ENCODE peak calls at places on chromosomes 5 and 9, in seven cellular contexts. One of them, this sample, is unnamed.

GRCh38 chr9:120348951-120349429 is 231.0 kb downstream of the CDK5RAP2 start:
- DNase-seq in mesenchymal stem cell: peak; percentile 49
- DNase-seq in GM23248: peak; percentile 69
- DNase-seq in PC-3: peak; percentile 54
- DNase-seq in GM23338: peak; percentile 88
- DNase-seq in H9: peak; percentile 83
- DNase-seq in osteoblast: peak; percentile 94
- DNase-seq in this sample: peak; percentile 49

GRCh38 chr9:97979778-97980478 is 3.2 kb upstream of the ANP32B start:
- DNase-seq in mesenchymal stem cell: no peak
- DNase-seq in GM23248: peak; percentile 7
- DNase-seq in PC-3: no peak
- DNase-seq in GM23338: no peak
- DNase-seq in H9: no peak
- DNase-seq in osteoblast: no peak
- DNase-seq in this sample: no peak

GRCh38 chr9:4371108-4371507 is 71.2 kb upstream of the GLIS3 start:
- DNase-seq in mesenchymal stem cell: peak; percentile 91
- DNase-seq in GM23248: peak; percentile 99
- DNase-seq in PC-3: peak; percentile 87
- DNase-seq in GM23338: no peak
- DNase-seq in H9: no peak
- DNase-seq in osteoblast: peak; percentile 91
- DNase-seq in this sample: peak; percentile 92

GRCh38 chr5:96680759-96681158 is 18.6 kb downstream of the CAST start:
- DNase-seq in mesenchymal stem cell: no peak
- DNase-seq in GM23248: no peak
- DNase-seq in PC-3: no peak
- DNase-seq in GM23338: no peak
- DNase-seq in H9: no peak
- DNase-seq in osteoblast: peak; percentile 76
- DNase-seq in this sample: no peak

GRCh38 chr5:33936381-33937016 is at the start of gene RXFP3:
- DNase-seq in mesenchymal stem cell: no peak
- DNase-seq in GM23248: peak; percentile 49
- DNase-seq in PC-3: no peak
- DNase-seq in GM23338: peak; percentile 59
- DNase-seq in H9: no peak
- DNase-seq in osteoblast: peak; percentile 86
- DNase-seq in this sample: peak; percentile 23

GRCh38 chr9:77000330-77000729 is 19.1 kb upstream of the FOXB2 start:
- DNase-seq in mesenchymal stem cell: no peak
- DNase-seq in GM23248: no peak
- DNase-seq in PC-3: no peak
- DNase-seq in GM23338: peak; percentile 55
- DNase-seq in H9: no peak
- DNase-seq in osteoblast: peak; percentile 15
- DNase-seq in this sample: no peak

GRCh38 chr9:86675805-86676204 is 271.5 kb downstream of the GAS1 start:
- DNase-seq in mesenchymal stem cell: no peak
- DNase-seq in GM23248: no peak
- DNase-seq in PC-3: no peak
- DNase-seq in GM23338: no peak
- DNase-seq in H9: no peak
- DNase-seq in osteoblast: no peak
- DNase-seq in this sample: no peak

GRCh38 chr5:34930527-34930844 is 1.1 kb downstream of the DNAJC21 start:
- DNase-seq in mesenchymal stem cell: no peak
- DNase-seq in GM23248: peak; percentile 61
- DNase-seq in PC-3: peak; percentile 74
- DNase-seq in GM23338: no peak
- DNase-seq in H9: no peak
- DNase-seq in osteoblast: peak; percentile 84
- DNase-seq in this sample: peak; percentile 73

GRCh38 chr5:170434953-170435605 is 45.9 kb upstream of the KCNMB1 start:
- DNase-seq in mesenchymal stem cell: peak; percentile 49
- DNase-seq in GM23248: peak; percentile 69
- DNase-seq in PC-3: peak; percentile 55
- DNase-seq in GM23338: peak; percentile 78
- DNase-seq in H9: peak; percentile 82
- DNase-seq in osteoblast: peak; percentile 83
- DNase-seq in this sample: peak; percentile 37

GRCh38 chr5:999724-1000123 is 8.9 kb upstream of the NKD2 start:
- DNase-seq in mesenchymal stem cell: no peak
- DNase-seq in GM23248: no peak
- DNase-seq in PC-3: no peak
- DNase-seq in GM23338: no peak
- DNase-seq in H9: no peak
- DNase-seq in osteoblast: peak; percentile 36
- DNase-seq in this sample: no peak

GRCh38 chr5:73378070-73378469 is 70.5 kb downstream of the FOXD1 start:
- DNase-seq in mesenchymal stem cell: peak; percentile 83
- DNase-seq in GM23248: no peak
- DNase-seq in PC-3: no peak
- DNase-seq in GM23338: peak; percentile 50
- DNase-seq in H9: no peak
- DNase-seq in osteoblast: no peak
- DNase-seq in this sample: peak; percentile 83

GRCh38 chr9:124697326-124698200 is 73.5 kb downstream of the NR6A1 start:
- DNase-seq in mesenchymal stem cell: peak; percentile 74
- DNase-seq in GM23248: peak; percentile 65
- DNase-seq in PC-3: no peak
- DNase-seq in GM23338: no peak
- DNase-seq in H9: no peak
- DNase-seq in osteoblast: no peak
- DNase-seq in this sample: peak; percentile 61

GRCh38 chr5:33330416-33330815 is 110.3 kb upstream of the TARS1 start:
- DNase-seq in mesenchymal stem cell: no peak
- DNase-seq in GM23248: no peak
- DNase-seq in PC-3: no peak
- DNase-seq in GM23338: no peak
- DNase-seq in H9: no peak
- DNase-seq in osteoblast: no peak
- DNase-seq in this sample: no peak

GRCh38 chr9:74824654-74825053 is 63.1 kb downstream of the TRPM6 start:
- DNase-seq in mesenchymal stem cell: peak; percentile 43
- DNase-seq in GM23248: peak; percentile 11
- DNase-seq in PC-3: peak; percentile 29
- DNase-seq in GM23338: no peak
- DNase-seq in H9: no peak
- DNase-seq in osteoblast: no peak
- DNase-seq in this sample: no peak

GRCh38 chr5:109125755-109126429 is 283.9 kb downstream of the PJA2 start:
- DNase-seq in mesenchymal stem cell: no peak
- DNase-seq in GM23248: no peak
- DNase-seq in PC-3: no peak
- DNase-seq in GM23338: peak; percentile 14
- DNase-seq in H9: no peak
- DNase-seq in osteoblast: no peak
- DNase-seq in this sample: no peak

GRCh38 chr5:96537386-96537785 is 104.3 kb upstream of the PCSK1 start:
- DNase-seq in mesenchymal stem cell: peak; percentile 89
- DNase-seq in GM23248: peak; percentile 88
- DNase-seq in PC-3: peak; percentile 47
- DNase-seq in GM23338: no peak
- DNase-seq in H9: no peak
- DNase-seq in osteoblast: peak; percentile 61
- DNase-seq in this sample: peak; percentile 89

GRCh38 chr5:180399931-180400330 is 46.8 kb upstream of the GFPT2 start:
- DNase-seq in mesenchymal stem cell: no peak
- DNase-seq in GM23248: no peak
- DNase-seq in PC-3: no peak
- DNase-seq in GM23338: no peak
- DNase-seq in H9: no peak
- DNase-seq in osteoblast: no peak
- DNase-seq in this sample: no peak

GRCh38 chr5:68171101-68171558 is 44.4 kb upstream of the PIK3R1 start:
- DNase-seq in mesenchymal stem cell: peak; percentile 20
- DNase-seq in GM23248: peak; percentile 54
- DNase-seq in PC-3: no peak
- DNase-seq in GM23338: no peak
- DNase-seq in H9: no peak
- DNase-seq in osteoblast: no peak
- DNase-seq in this sample: peak; percentile 11

GRCh38 chr5:121121786-121122185 is 657.7 kb downstream of the PRR16 start:
- DNase-seq in mesenchymal stem cell: no peak
- DNase-seq in GM23248: no peak
- DNase-seq in PC-3: no peak
- DNase-seq in GM23338: no peak
- DNase-seq in H9: no peak
- DNase-seq in osteoblast: no peak
- DNase-seq in this sample: no peak

DNA sequence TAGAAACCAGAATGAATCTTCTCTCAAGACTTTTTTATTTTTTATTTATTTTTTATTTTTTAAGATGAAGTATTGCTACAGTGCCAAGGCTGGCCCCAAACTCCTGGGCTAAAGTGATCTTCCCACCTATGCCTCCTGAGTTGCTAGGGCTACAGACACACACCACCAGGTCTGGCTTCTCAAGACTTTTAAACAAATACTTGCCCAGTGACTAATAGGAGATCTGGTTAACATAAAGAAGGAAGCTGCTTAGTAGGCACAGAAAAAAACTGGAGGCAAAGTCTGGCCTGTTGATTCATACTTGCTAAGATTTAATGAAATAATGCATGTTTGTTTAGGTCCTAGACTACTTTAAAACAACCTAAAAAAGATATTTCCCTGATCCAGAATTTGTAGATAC is 43.8 kb downstream of the SLC38A9 start:
- DNase-seq in mesenchymal stem cell: peak; percentile 92
- DNase-seq in GM23248: peak; percentile 92
- DNase-seq in PC-3: peak; percentile 79
- DNase-seq in GM23338: no peak
- DNase-seq in H9: no peak
- DNase-seq in osteoblast: peak; percentile 85
- DNase-seq in this sample: peak; percentile 91
- H3K4me2 ChIP-seq in mesenchymal stem cell: no peak overlapping the region
- H3K4me2 ChIP-seq in GM23248: peak overlapping the region; percentile 51
- H3K4me2 ChIP-seq in PC-3: no peak overlapping the region
- H3K4me2 ChIP-seq in GM23338: no peak overlapping the region
- H3K4me2 ChIP-seq in H9: no peak overlapping the region
- H3K4me2 ChIP-seq in osteoblast: no peak overlapping the region
- H3K4me2 ChIP-seq in this sample: no peak overlapping the region

DNA sequence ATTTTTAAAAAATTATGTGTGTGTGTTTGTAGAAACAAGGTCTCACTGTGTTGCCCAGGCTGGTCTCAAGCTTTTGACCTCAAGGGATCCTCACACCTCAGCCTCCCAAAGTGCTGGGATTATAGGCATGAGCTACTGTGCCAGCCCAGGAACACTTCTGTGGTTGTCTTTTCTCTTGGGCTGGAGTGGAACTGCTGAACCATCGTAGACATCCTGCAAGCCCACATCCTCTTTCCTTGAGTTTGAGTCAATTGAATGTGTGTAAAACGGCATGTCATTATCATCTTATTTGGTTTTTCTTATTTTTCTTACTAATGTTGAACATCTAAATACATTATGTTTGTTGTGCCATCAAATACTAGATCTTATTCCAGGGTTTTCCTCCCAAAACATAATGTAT is 40.0 kb downstream of the EHMT1 start:
- DNase-seq in mesenchymal stem cell: no peak
- DNase-seq in GM23248: no peak
- DNase-seq in PC-3: no peak
- DNase-seq in GM23338: no peak
- DNase-seq in H9: no peak
- DNase-seq in osteoblast: no peak
- DNase-seq in this sample: no peak
- H3K4me2 ChIP-seq in mesenchymal stem cell: no peak overlapping the region
- H3K4me2 ChIP-seq in GM23248: no peak overlapping the region
- H3K4me2 ChIP-seq in PC-3: no peak overlapping the region
- H3K4me2 ChIP-seq in GM23338: no peak overlapping the region
- H3K4me2 ChIP-seq in H9: no peak overlapping the region
- H3K4me2 ChIP-seq in osteoblast: no peak overlapping the region
- H3K4me2 ChIP-seq in this sample: no peak overlapping the region

DNA sequence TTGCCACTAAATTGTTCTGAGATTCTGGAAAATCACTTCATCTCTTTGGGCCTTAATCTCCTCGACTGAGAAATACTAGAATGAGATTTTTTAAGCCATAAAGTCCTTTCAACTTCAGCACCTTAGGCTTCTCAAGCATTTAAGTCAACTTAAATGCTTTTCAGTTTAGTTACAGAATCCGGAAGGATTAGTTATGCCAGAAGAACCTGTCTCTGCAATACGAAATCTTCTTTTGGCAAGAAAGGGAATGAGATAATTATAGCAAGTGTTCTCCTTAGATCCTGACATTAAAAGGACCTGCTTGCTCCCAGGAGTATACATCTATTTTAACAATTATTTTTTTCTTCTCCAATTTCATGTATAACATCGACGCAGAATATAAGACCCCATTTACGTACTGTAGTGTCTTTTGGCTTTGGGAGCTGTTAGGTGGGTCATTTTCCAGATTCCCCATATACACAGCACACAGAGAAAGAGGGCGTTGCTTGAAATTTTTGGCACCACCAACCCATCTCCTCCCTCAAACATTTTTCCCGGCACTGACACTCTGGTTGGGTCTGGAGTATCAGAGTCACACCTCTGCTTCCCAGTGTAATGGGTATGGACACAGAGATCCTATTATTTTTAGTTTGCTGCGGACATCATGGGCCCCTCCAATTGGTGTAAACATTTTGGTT is 43.6 kb upstream of the CLINT1 start:
- DNase-seq in mesenchymal stem cell: no peak
- DNase-seq in GM23248: no peak
- DNase-seq in PC-3: no peak
- DNase-seq in GM23338: no peak
- DNase-seq in H9: no peak
- DNase-seq in osteoblast: no peak
- DNase-seq in this sample: no peak
- H3K4me2 ChIP-seq in mesenchymal stem cell: no peak overlapping the region
- H3K4me2 ChIP-seq in GM23248: no peak overlapping the region
- H3K4me2 ChIP-seq in PC-3: no peak overlapping the region
- H3K4me2 ChIP-seq in GM23338: no peak overlapping the region
- H3K4me2 ChIP-seq in H9: no peak overlapping the region
- H3K4me2 ChIP-seq in osteoblast: no peak overlapping the region
- H3K4me2 ChIP-seq in this sample: peak overlapping the region; percentile 1

DNA sequence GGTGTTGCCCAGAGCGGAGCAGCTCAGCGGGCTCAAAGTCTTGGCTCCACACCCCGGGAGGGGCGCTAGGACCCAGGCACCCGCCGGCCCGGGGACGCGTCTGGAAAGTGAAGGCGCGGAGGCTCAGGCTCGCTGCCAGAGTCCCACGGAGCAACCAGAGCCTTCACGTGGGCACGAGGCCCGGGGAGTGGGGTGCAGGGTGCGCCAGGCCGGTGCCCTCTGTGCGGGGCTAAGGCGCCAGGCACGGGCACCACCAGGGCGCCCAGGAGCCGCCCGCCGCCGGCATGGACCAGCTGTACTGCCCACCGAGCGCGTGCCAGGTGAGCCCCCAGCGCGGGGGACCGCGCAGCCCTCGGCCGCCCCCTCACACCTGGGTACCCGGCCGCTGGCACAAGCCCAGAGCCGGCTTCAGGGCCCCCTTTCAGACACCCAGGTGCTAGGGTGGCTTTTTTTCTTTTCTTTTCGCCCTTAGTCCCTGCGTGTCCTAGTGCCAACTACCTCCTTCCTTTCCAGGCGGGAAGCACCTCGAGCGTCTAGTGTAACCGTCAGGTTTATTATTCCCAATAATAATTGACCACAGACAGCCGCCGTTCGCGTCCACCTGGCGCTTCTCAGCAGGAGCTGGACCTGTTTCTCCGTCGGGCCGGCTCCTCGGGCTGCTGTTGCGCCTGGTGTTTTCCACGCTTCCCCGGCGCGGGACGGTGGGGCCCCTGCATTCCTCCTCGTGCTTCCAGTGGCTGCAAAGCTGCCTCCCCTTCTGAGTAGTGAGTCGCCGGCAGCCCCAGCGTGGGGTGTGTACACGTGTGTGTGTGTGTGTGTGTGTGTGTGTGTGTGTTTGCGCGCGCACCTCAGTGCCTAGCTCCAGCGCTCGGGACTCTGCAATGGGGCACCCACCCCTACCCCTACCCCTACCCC is 30.1 kb upstream of the PDE8B start:
- DNase-seq in mesenchymal stem cell: peak; percentile 18
- DNase-seq in GM23248: peak; percentile 40
- DNase-seq in PC-3: peak; percentile 27
- DNase-seq in GM23338: peak; percentile 42
- DNase-seq in H9: no peak
- DNase-seq in osteoblast: no peak
- DNase-seq in this sample: no peak
- H3K4me2 ChIP-seq in mesenchymal stem cell: peak overlapping the region; percentile 87
- H3K4me2 ChIP-seq in GM23248: peak overlapping the region; percentile 66
- H3K4me2 ChIP-seq in PC-3: peak overlapping the region; percentile 83
- H3K4me2 ChIP-seq in GM23338: peak overlapping the region; percentile 91
- H3K4me2 ChIP-seq in H9: peak overlapping the region; percentile 82
- H3K4me2 ChIP-seq in osteoblast: peak overlapping the region; percentile 60
- H3K4me2 ChIP-seq in this sample: peak overlapping the region; percentile 49

This sample was measured in IMR-90.